ENCODE peak calls at places on chromosomes 7 and 10, in ten cellular contexts. C is thyroid gland, E is sigmoid colon, G is suprapubic skin, O is heart left ventricle, P is IMR-90, Z is lower leg skin, J is GM12878, M is HCT116, N is breast epithelium. F is an unnamed sample.

GRCh38 chr10:94403823-94404228 is 1.5 kb downstream of the TBC1D12 start:
- DNase-seq in C (no peak), E (no peak), G (no peak), O (no peak), P (no peak), Z (no peak), J (no peak), M (no peak), N (no peak), F (peak)

GRCh38 chr10:21526952-21527633 is 1.6 kb upstream of the SKIDA1 start:
- DNase-seq in C (peak), E (peak), G (peak), O (peak), P (peak), Z (peak), J (no peak), M (no peak), N (no peak), F (no peak)

GRCh38 chr10:117268258-117268657 is 27.3 kb downstream of the SLC18A2 start:
- DNase-seq in C (no peak), E (no peak), G (no peak), O (no peak), P (no peak), Z (peak), J (no peak), M (no peak), N (no peak), F (no peak)

GRCh38 chr10:117462424-117462792 is 80.1 kb upstream of the EMX2 start:
- DNase-seq in C (no peak), E (no peak), G (no peak), O (no peak), P (no peak), Z (no peak), J (no peak), M (no peak), N (no peak), F (no peak)

GRCh38 chr10:12483996-12484944 is 134.9 kb downstream of the CAMK1D start:
- DNase-seq in C (peak), E (no peak), G (no peak), O (no peak), P (no peak), Z (no peak), J (no peak), M (no peak), N (no peak), F (no peak)

GRCh38 chr7:154353385-154353784 is 301.2 kb downstream of the DPP6 start:
- DNase-seq in C (no peak), E (no peak), G (no peak), O (no peak), P (no peak), Z (no peak), J (no peak), M (no peak), N (no peak), F (no peak)

GRCh38 chr10:104387130-104387888 is 33.7 kb downstream of the CFAP58 start:
- DNase-seq in C (no peak), E (no peak), G (no peak), O (no peak), P (no peak), Z (no peak), J (no peak), M (no peak), N (no peak), F (no peak)

GRCh38 chr7:140639366-140640053 is 1.1 kb downstream of the DENND2A start:
- DNase-seq in C (no peak), E (peak), G (peak), O (peak), P (peak), Z (no peak), J (no peak), M (no peak), N (no peak), F (no peak)

GRCh38 chr10:92590623-92591549 is 2.0 kb upstream of the KIF11 start:
- DNase-seq in C (peak), E (no peak), G (no peak), O (no peak), P (peak), Z (no peak), J (no peak), M (peak), N (peak), F (no peak)

GRCh38 chr10:46545861-46546590 is 10.4 kb downstream of the GPRIN2 start:
- DNase-seq in C (peak), E (peak), G (peak), O (no peak), P (no peak), Z (peak), J (no peak), M (no peak), N (no peak), F (no peak)

GRCh38 chr10:427746-428519 is 261.5 kb downstream of the DIP2C start:
- DNase-seq in C (no peak), E (no peak), G (no peak), O (no peak), P (peak), Z (no peak), J (no peak), M (no peak), N (no peak), F (no peak)

GRCh38 chr7:41887446-41887845 is 184.6 kb upstream of the INHBA start:
- DNase-seq in C (no peak), E (no peak), G (no peak), O (no peak), P (no peak), Z (no peak), J (no peak), M (no peak), N (no peak), F (no peak)

GRCh38 chr7:145263886-145264285 is 428.0 kb upstream of the TPK1 start:
- DNase-seq in C (no peak), E (no peak), G (no peak), O (no peak), P (no peak), Z (no peak), J (no peak), M (no peak), N (no peak), F (no peak)

GRCh38 chr10:7773845-7774801 is 13.7 kb downstream of the KIN start:
- DNase-seq in C (peak), E (no peak), G (no peak), O (no peak), P (no peak), Z (no peak), J (no peak), M (no peak), N (peak), F (no peak)

GRCh38 chr7:73452999-73453635 is 19.5 kb downstream of the FZD9 start:
- DNase-seq in C (no peak), E (no peak), G (no peak), O (no peak), P (no peak), Z (no peak), J (no peak), M (no peak), N (no peak), F (no peak)

GRCh38 chr10:29479081-29479917 is 155.5 kb downstream of the SVIL start:
- DNase-seq in C (no peak), E (no peak), G (no peak), O (no peak), P (peak), Z (no peak), J (no peak), M (no peak), N (no peak), F (no peak)

GRCh38 chr7:13981070-13981469 is 8.4 kb downstream of the ETV1 start:
- DNase-seq in C (no peak), E (peak), G (peak), O (peak), P (peak), Z (no peak), J (no peak), M (peak), N (peak), F (peak)

GRCh38 chr10:61464461-61465215 is 11.5 kb upstream of the TMEM26 start:
- DNase-seq in C (no peak), E (no peak), G (no peak), O (no peak), P (peak), Z (no peak), J (no peak), M (no peak), N (no peak), F (no peak)

GRCh38 chr10:130364631-130365030 is 228.4 kb downstream of the GLRX3 start:
- DNase-seq in C (no peak), E (no peak), G (no peak), O (no peak), P (no peak), Z (peak), J (no peak), M (no peak), N (no peak), F (no peak)

GRCh38 chr7:128031901-128032604 is 816 bp upstream of the LRRC4 start:
- DNase-seq in C (peak), E (peak), G (no peak), O (peak), P (peak), Z (no peak), J (no peak), M (no peak), N (no peak), F (no peak)

GRCh38 chr7:121485457-121486243 is 89.5 kb upstream of the FAM3C start:
- DNase-seq in C (no peak), E (peak), G (no peak), O (peak), P (no peak), Z (peak), J (no peak), M (no peak), N (peak), F (no peak)

GRCh38 chr7:128151646-128152045 is 89.4 kb upstream of the LEP start:
- DNase-seq in C (no peak), E (no peak), G (no peak), O (no peak), P (no peak), Z (no peak), J (no peak), M (no peak), N (no peak), F (no peak)

GRCh38 chr10:63297941-63298340 is 164.8 kb downstream of the NRBF2 start:
- DNase-seq in C (no peak), E (no peak), G (no peak), O (no peak), P (no peak), Z (no peak), J (no peak), M (no peak), N (no peak), F (no peak)

GRCh38 chr10:126609566-126609965 is 60.9 kb downstream of the C10orf90 start:
- DNase-seq in C (no peak), E (no peak), G (no peak), O (no peak), P (no peak), Z (no peak), J (no peak), M (no peak), N (no peak), F (no peak)

GRCh38 chr7:3154881-3155494 is 111.3 kb upstream of the CARD11 start:
- DNase-seq in C (no peak), E (peak), G (no peak), O (no peak), P (peak), Z (no peak), J (peak), M (peak), N (no peak), F (peak)

GRCh38 chr10:1589257-1589656 is 148.1 kb downstream of the ADARB2 start:
- DNase-seq in C (no peak), E (no peak), G (no peak), O (peak), P (no peak), Z (peak), J (no peak), M (no peak), N (no peak), F (no peak)

GRCh38 chr10:103558916-103559315 is 65.4 kb downstream of the NEURL1 start:
- DNase-seq in C (no peak), E (no peak), G (no peak), O (no peak), P (no peak), Z (no peak), J (no peak), M (no peak), N (no peak), F (no peak)

GRCh38 chr7:100545636-100546128 is 6.7 kb downstream of the AGFG2 start:
- DNase-seq in C (peak), E (peak), G (no peak), O (no peak), P (peak), Z (no peak), J (peak), M (peak), N (peak), F (peak)

GRCh38 chr7:124652237-124652636 is 113.4 kb downstream of the GPR37 start:
- DNase-seq in C (no peak), E (no peak), G (no peak), O (no peak), P (peak), Z (no peak), J (no peak), M (no peak), N (no peak), F (peak)

GRCh38 chr7:31690892-31691291 is 3.9 kb downstream of the PPP1R17 start:
- DNase-seq in C (no peak), E (no peak), G (no peak), O (no peak), P (no peak), Z (no peak), J (no peak), M (no peak), N (no peak), F (no peak)
- TF ChIP-seq POLR2A in C (no peak), E (no peak), G (no peak), O (no peak), P (no peak), Z (no peak), J (no peak), M (no peak), N (no peak), F (no peak)

GRCh38 chr10:6062101-6062771 is at the start of gene IL2RA:
- DNase-seq in C (peak), E (peak), G (peak), O (peak), P (no peak), Z (peak), J (no peak), M (no peak), N (no peak), F (no peak)
- TF ChIP-seq POLR2A in C (no peak), E (no peak), G (no peak), O (no peak), P (no peak), Z (no peak), J (no peak), M (no peak), N (no peak), F (no peak)

GRCh38 chr10:3786295-3786981 is 1.4 kb upstream of the KLF6 start:
- DNase-seq in C (peak), E (peak), G (peak), O (peak), P (peak), Z (no peak), J (no peak), M (peak), N (peak), F (no peak)
- TF ChIP-seq POLR2A in C (peak), E (no peak), G (no peak), O (no peak), P (peak), Z (no peak), J (peak), M (peak), N (no peak), F (peak)

GRCh38 chr10:86366033-86366901 is at the start of gene GRID1:
- DNase-seq in C (peak), E (peak), G (peak), O (peak), P (no peak), Z (peak), J (no peak), M (no peak), N (no peak), F (no peak)

GRCh38 chr10:86368046-86368445 is 1.5 kb upstream of the GRID1 start:
- DNase-seq in C (no peak), E (peak), G (peak), O (no peak), P (no peak), Z (peak), J (no peak), M (no peak), N (no peak), F (no peak)

GRCh38 chr10:86366902-86367338 is 325 bp upstream of the GRID1 start:
- DNase-seq in C (no peak), E (peak), G (peak), O (no peak), P (no peak), Z (peak), J (no peak), M (no peak), N (no peak), F (no peak)

GRCh38 chr10:86368987-86369386 is 2.4 kb upstream of the GRID1 start:
- DNase-seq in C (no peak), E (peak), G (peak), O (no peak), P (no peak), Z (peak), J (no peak), M (no peak), N (no peak), F (no peak)

DNA sequence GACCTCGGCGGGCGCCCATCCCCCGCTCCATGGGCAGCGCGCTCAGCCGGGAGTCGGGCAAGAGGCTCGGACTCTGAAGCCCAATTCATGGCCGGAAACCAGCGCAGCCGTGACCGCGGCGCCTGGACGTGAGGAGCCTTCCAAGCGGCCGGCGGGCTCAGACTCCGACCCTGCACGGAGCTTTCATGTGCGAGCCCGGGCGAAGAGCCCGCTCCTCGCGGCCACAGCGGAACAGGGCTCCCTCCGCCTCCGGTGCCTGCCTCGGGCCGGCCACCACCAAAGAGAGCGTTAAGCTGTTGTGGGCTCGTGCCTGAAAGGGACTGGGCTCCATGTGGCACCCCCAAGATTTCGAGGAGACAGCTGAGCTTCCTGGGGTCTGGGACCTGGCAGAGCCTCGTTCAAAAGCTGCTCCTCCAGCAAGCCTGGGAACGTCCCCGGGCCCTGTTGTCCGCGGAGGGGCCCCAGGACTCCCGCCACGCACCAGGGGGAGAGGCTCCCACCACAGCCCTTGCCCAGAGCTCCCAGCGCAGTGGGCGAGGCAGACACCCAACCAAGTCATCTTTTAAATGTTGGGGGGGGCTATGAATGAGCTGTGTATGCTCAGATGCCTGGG is 850 bp upstream of the GRID1 start:
- DNase-seq in C (peak), E (peak), G (peak), O (no peak), P (no peak), Z (peak), J (no peak), M (no peak), N (no peak), F (no peak)
- TF ChIP-seq POLR2A in C (no peak), E (no peak), G (no peak), O (no peak), P (no peak), Z (no peak), J (no peak), M (no peak), N (no peak), F (no peak)

DNA sequence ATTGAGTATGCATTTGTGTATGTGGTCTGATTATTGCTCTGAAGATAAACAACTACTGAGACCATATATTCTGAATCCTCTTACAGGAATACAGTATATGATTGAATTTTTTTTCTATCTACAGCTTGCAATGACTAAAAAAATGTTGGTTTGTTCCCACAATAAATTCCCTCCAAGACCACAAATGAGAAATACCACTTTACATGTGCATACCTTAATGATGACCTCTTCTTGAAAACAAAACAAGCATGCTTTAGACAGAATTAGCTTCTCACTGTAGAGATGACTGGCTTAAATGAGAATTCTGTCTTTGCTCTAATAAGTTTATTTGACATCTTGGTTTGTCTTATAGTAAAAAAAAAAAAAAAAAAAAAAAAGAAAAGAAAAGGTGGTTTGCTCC is 241.5 kb downstream of the PCDH15 start:
- DNase-seq in C (no peak), E (no peak), G (no peak), O (no peak), P (peak), Z (no peak), J (no peak), M (no peak), N (no peak), F (no peak)
- TF ChIP-seq POLR2A in C (no peak), E (no peak), G (no peak), O (no peak), P (no peak), Z (no peak), J (no peak), M (no peak), N (no peak), F (no peak)